ENCODE peak calls at places on chromosomes 11 and 22, in ten cellular contexts. One of them, this sample, is unnamed.

GRCh38 chr11:86596861-86597632 is 75.4 kb downstream of the ME3 start:
- DNase-seq in Calu3: no peak
- DNase-seq in dorsolateral prefrontal cortex: no peak
- DNase-seq in fibroblast of lung: no peak
- DNase-seq in mucosa of descending colon: no peak
- DNase-seq in bronchial epithelial cell: no peak
- DNase-seq in HFF-Myc: no peak
- DNase-seq in progenitor cell of endocrine pancreas: no peak
- DNase-seq in endothelial cell: no peak
- DNase-seq in B cell: no peak
- DNase-seq in this sample: no peak

GRCh38 chr11:99020324-99021225 is at the start of gene CNTN5:
- DNase-seq in mucosa of descending colon: peak; percentile 30
- DNase-seq in HFF-Myc: no peak
- DNase-seq in progenitor cell of endocrine pancreas: peak; percentile 49
- DNase-seq in bronchial epithelial cell: peak; percentile 7
- DNase-seq in dorsolateral prefrontal cortex: peak; percentile 69
- DNase-seq in Calu3: peak; percentile 31
- DNase-seq in endothelial cell: peak; percentile 58
- DNase-seq in fibroblast of lung: peak; percentile 42
- DNase-seq in B cell: no peak
- DNase-seq in this sample: peak; percentile 33

GRCh38 chr11:115157247-115157646 is 347.0 kb downstream of the CADM1 start:
- DNase-seq in progenitor cell of endocrine pancreas: no peak
- DNase-seq in B cell: no peak
- DNase-seq in endothelial cell: no peak
- DNase-seq in dorsolateral prefrontal cortex: no peak
- DNase-seq in Calu3: no peak
- DNase-seq in fibroblast of lung: no peak
- DNase-seq in bronchial epithelial cell: no peak
- DNase-seq in HFF-Myc: no peak
- DNase-seq in mucosa of descending colon: no peak
- DNase-seq in this sample: no peak

GRCh38 chr22:35777335-35777975 is 59.8 kb downstream of the APOL5 start:
- DNase-seq in bronchial epithelial cell: peak; percentile 85
- DNase-seq in fibroblast of lung: peak; percentile 78
- DNase-seq in Calu3: no peak
- DNase-seq in mucosa of descending colon: no peak
- DNase-seq in dorsolateral prefrontal cortex: no peak
- DNase-seq in HFF-Myc: peak; percentile 19
- DNase-seq in endothelial cell: no peak
- DNase-seq in progenitor cell of endocrine pancreas: no peak
- DNase-seq in B cell: no peak
- DNase-seq in this sample: no peak

GRCh38 chr22:19376971-19377370 is 54.6 kb downstream of the HIRA start:
- DNase-seq in bronchial epithelial cell: no peak
- DNase-seq in progenitor cell of endocrine pancreas: no peak
- DNase-seq in mucosa of descending colon: no peak
- DNase-seq in Calu3: no peak
- DNase-seq in B cell: no peak
- DNase-seq in fibroblast of lung: no peak
- DNase-seq in endothelial cell: no peak
- DNase-seq in dorsolateral prefrontal cortex: no peak
- DNase-seq in HFF-Myc: no peak
- DNase-seq in this sample: no peak

GRCh38 chr11:83924987-83925542 is 638.9 kb upstream of the CCDC90B start:
- DNase-seq in fibroblast of lung: no peak
- DNase-seq in HFF-Myc: no peak
- DNase-seq in progenitor cell of endocrine pancreas: no peak
- DNase-seq in dorsolateral prefrontal cortex: no peak
- DNase-seq in B cell: no peak
- DNase-seq in Calu3: no peak
- DNase-seq in endothelial cell: no peak
- DNase-seq in mucosa of descending colon: no peak
- DNase-seq in bronchial epithelial cell: no peak
- DNase-seq in this sample: no peak

GRCh38 chr11:12771875-12772274 is 97.7 kb downstream of the TEAD1 start:
- DNase-seq in Calu3: no peak
- DNase-seq in progenitor cell of endocrine pancreas: no peak
- DNase-seq in endothelial cell: no peak
- DNase-seq in fibroblast of lung: no peak
- DNase-seq in dorsolateral prefrontal cortex: no peak
- DNase-seq in B cell: no peak
- DNase-seq in mucosa of descending colon: no peak
- DNase-seq in HFF-Myc: no peak
- DNase-seq in bronchial epithelial cell: no peak
- DNase-seq in this sample: no peak

GRCh38 chr11:27075192-27075591 is 34.6 kb downstream of the BBOX1 start:
- DNase-seq in Calu3: no peak
- DNase-seq in mucosa of descending colon: no peak
- DNase-seq in B cell: no peak
- DNase-seq in dorsolateral prefrontal cortex: no peak
- DNase-seq in endothelial cell: no peak
- DNase-seq in fibroblast of lung: peak; percentile 83
- DNase-seq in progenitor cell of endocrine pancreas: no peak
- DNase-seq in HFF-Myc: no peak
- DNase-seq in bronchial epithelial cell: no peak
- DNase-seq in this sample: no peak

GRCh38 chr11:2257023-2257700 is 13.2 kb downstream of the ASCL2 start:
- DNase-seq in fibroblast of lung: no peak
- DNase-seq in progenitor cell of endocrine pancreas: no peak
- DNase-seq in B cell: no peak
- DNase-seq in Calu3: peak; percentile 43
- DNase-seq in mucosa of descending colon: peak; percentile 27
- DNase-seq in endothelial cell: no peak
- DNase-seq in bronchial epithelial cell: peak; percentile 61
- DNase-seq in HFF-Myc: no peak
- DNase-seq in dorsolateral prefrontal cortex: peak; percentile 32
- DNase-seq in this sample: no peak

GRCh38 chr11:2109541-2110019 is 29.6 kb downstream of the IGF2 start:
- DNase-seq in B cell: no peak
- DNase-seq in endothelial cell: peak; percentile 58
- DNase-seq in Calu3: no peak
- DNase-seq in mucosa of descending colon: peak; percentile 5
- DNase-seq in bronchial epithelial cell: no peak
- DNase-seq in HFF-Myc: no peak
- DNase-seq in fibroblast of lung: peak; percentile 19
- DNase-seq in dorsolateral prefrontal cortex: no peak
- DNase-seq in progenitor cell of endocrine pancreas: no peak
- DNase-seq in this sample: no peak

GRCh38 chr11:61037694-61038093 is 64.6 kb upstream of the CD5 start:
- DNase-seq in bronchial epithelial cell: peak; percentile 60
- DNase-seq in endothelial cell: no peak
- DNase-seq in mucosa of descending colon: no peak
- DNase-seq in HFF-Myc: no peak
- DNase-seq in dorsolateral prefrontal cortex: peak; percentile 52
- DNase-seq in B cell: no peak
- DNase-seq in Calu3: no peak
- DNase-seq in progenitor cell of endocrine pancreas: no peak
- DNase-seq in fibroblast of lung: no peak
- DNase-seq in this sample: no peak

GRCh38 chr22:21650823-21651520 is 8.9 kb downstream of the SDF2L1 start:
- DNase-seq in Calu3: no peak
- DNase-seq in dorsolateral prefrontal cortex: no peak
- DNase-seq in B cell: no peak
- DNase-seq in HFF-Myc: no peak
- DNase-seq in endothelial cell: no peak
- DNase-seq in bronchial epithelial cell: no peak
- DNase-seq in fibroblast of lung: no peak
- DNase-seq in mucosa of descending colon: no peak
- DNase-seq in progenitor cell of endocrine pancreas: no peak
- DNase-seq in this sample: no peak

GRCh38 chr11:69821511-69822040 is 2.4 kb upstream of the FGF3 start:
- DNase-seq in HFF-Myc: no peak
- DNase-seq in dorsolateral prefrontal cortex: no peak
- DNase-seq in endothelial cell: no peak
- DNase-seq in bronchial epithelial cell: no peak
- DNase-seq in Calu3: no peak
- DNase-seq in fibroblast of lung: no peak
- DNase-seq in progenitor cell of endocrine pancreas: no peak
- DNase-seq in B cell: no peak
- DNase-seq in mucosa of descending colon: no peak
- DNase-seq in this sample: no peak

GRCh38 chr11:33116535-33116934 is 44.7 kb downstream of the CSTF3 start:
- DNase-seq in dorsolateral prefrontal cortex: no peak
- DNase-seq in fibroblast of lung: no peak
- DNase-seq in endothelial cell: no peak
- DNase-seq in HFF-Myc: no peak
- DNase-seq in mucosa of descending colon: no peak
- DNase-seq in Calu3: peak; percentile 2
- DNase-seq in bronchial epithelial cell: peak; percentile 83
- DNase-seq in B cell: no peak
- DNase-seq in progenitor cell of endocrine pancreas: no peak
- DNase-seq in this sample: no peak
- TF ChIP-seq CTCF in dorsolateral prefrontal cortex: no peak
- TF ChIP-seq CTCF in fibroblast of lung: no peak
- TF ChIP-seq CTCF in endothelial cell: no peak
- TF ChIP-seq CTCF in HFF-Myc: no peak
- TF ChIP-seq CTCF in mucosa of descending colon: no peak
- TF ChIP-seq CTCF in Calu3: no peak
- TF ChIP-seq CTCF in bronchial epithelial cell: no peak
- TF ChIP-seq CTCF in B cell: no peak
- TF ChIP-seq CTCF in progenitor cell of endocrine pancreas: no peak
- TF ChIP-seq CTCF in this sample: no peak

DNA sequence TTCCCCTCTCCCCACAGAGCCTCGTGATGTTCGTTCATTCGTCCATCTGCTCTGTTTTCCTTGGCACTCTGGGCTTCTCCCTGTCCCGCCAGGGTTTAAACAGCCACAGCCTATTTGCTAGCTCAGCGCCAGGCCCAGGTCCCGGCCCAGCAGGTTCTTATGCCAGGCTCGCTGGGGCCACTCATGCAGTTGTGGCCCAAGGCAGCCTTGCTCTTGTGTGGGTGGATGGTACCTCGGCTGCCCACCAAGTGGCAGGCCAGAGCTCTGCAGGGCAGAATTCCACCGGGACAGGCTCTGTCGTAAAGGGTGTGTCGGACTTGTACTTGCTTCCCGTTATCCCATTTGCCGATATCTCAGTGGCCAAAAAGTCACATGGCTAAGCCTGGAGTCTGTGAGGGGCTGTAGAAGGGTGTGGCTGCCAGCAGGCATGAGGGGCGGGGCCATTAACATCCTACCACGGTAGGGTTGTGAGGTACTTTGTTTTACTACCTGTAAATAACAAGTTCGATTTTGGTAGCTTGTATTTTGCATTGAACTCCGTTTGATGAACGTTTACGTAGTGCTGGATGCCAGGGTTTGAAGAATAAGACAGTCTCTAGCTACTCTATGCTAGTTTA is 7.9 kb downstream of the FAM118A start:
- DNase-seq in endothelial cell: peak; percentile 31
- DNase-seq in progenitor cell of endocrine pancreas: no peak
- DNase-seq in mucosa of descending colon: peak; percentile 72
- DNase-seq in bronchial epithelial cell: peak; percentile 46
- DNase-seq in B cell: peak; percentile 27
- DNase-seq in Calu3: peak; percentile 45
- DNase-seq in HFF-Myc: no peak
- DNase-seq in fibroblast of lung: peak; percentile 60
- DNase-seq in dorsolateral prefrontal cortex: peak; percentile 55
- DNase-seq in this sample: peak; percentile 37
- TF ChIP-seq CTCF in endothelial cell: no peak
- TF ChIP-seq CTCF in progenitor cell of endocrine pancreas: no peak
- TF ChIP-seq CTCF in mucosa of descending colon: no peak
- TF ChIP-seq CTCF in bronchial epithelial cell: peak; percentile 51
- TF ChIP-seq CTCF in B cell: no peak
- TF ChIP-seq CTCF in Calu3: peak; percentile 20
- TF ChIP-seq CTCF in HFF-Myc: peak; percentile 27
- TF ChIP-seq CTCF in fibroblast of lung: peak; percentile 20
- TF ChIP-seq CTCF in dorsolateral prefrontal cortex: peak; percentile 17
- TF ChIP-seq CTCF in this sample: no peak

GRCh38 chr11:44564198-44564597 is 1.3 kb upstream of the CD82 start:
- DNase-seq in HFF-Myc: no peak
- DNase-seq in B cell: peak; percentile 16
- DNase-seq in dorsolateral prefrontal cortex: no peak
- DNase-seq in bronchial epithelial cell: peak; percentile 64
- DNase-seq in progenitor cell of endocrine pancreas: no peak
- DNase-seq in mucosa of descending colon: peak; percentile 72
- DNase-seq in Calu3: no peak
- DNase-seq in endothelial cell: no peak
- DNase-seq in fibroblast of lung: no peak
- DNase-seq in this sample: peak; percentile 14

GRCh38 chr11:44566559-44566949 is 1.1 kb downstream of the CD82 start:
- DNase-seq in mucosa of descending colon: no peak
- DNase-seq in endothelial cell: no peak
- DNase-seq in progenitor cell of endocrine pancreas: no peak
- DNase-seq in bronchial epithelial cell: no peak
- DNase-seq in Calu3: no peak
- DNase-seq in HFF-Myc: no peak
- DNase-seq in fibroblast of lung: no peak
- DNase-seq in B cell: no peak
- DNase-seq in dorsolateral prefrontal cortex: no peak
- DNase-seq in this sample: peak; percentile 22

GRCh38 chr11:44565746-44566558 is 489 bp downstream of the CD82 start:
- DNase-seq in bronchial epithelial cell: no peak
- DNase-seq in HFF-Myc: no peak
- DNase-seq in fibroblast of lung: no peak
- DNase-seq in B cell: peak; percentile 19
- DNase-seq in mucosa of descending colon: no peak
- DNase-seq in Calu3: no peak
- DNase-seq in progenitor cell of endocrine pancreas: no peak
- DNase-seq in endothelial cell: no peak
- DNase-seq in dorsolateral prefrontal cortex: no peak
- DNase-seq in this sample: peak; percentile 26

GRCh38 chr11:44564653-44565007 is 833 bp upstream of the CD82 start:
- DNase-seq in B cell: no peak
- DNase-seq in progenitor cell of endocrine pancreas: no peak
- DNase-seq in fibroblast of lung: peak; percentile 84
- DNase-seq in bronchial epithelial cell: peak; percentile 96
- DNase-seq in endothelial cell: no peak
- DNase-seq in dorsolateral prefrontal cortex: peak; percentile 64
- DNase-seq in Calu3: peak; percentile 51
- DNase-seq in HFF-Myc: no peak
- DNase-seq in mucosa of descending colon: peak; percentile 76
- DNase-seq in this sample: no peak

GRCh38 chr11:44565008-44565745 is at the start of gene CD82:
- DNase-seq in dorsolateral prefrontal cortex: peak; percentile 100
- DNase-seq in HFF-Myc: peak; percentile 81
- DNase-seq in mucosa of descending colon: peak; percentile 100
- DNase-seq in Calu3: peak; percentile 100
- DNase-seq in B cell: peak; percentile 98
- DNase-seq in progenitor cell of endocrine pancreas: peak; percentile 100
- DNase-seq in endothelial cell: peak; percentile 100
- DNase-seq in fibroblast of lung: peak; percentile 97
- DNase-seq in bronchial epithelial cell: peak; percentile 90
- DNase-seq in this sample: peak; percentile 99
- TF ChIP-seq CTCF in dorsolateral prefrontal cortex: peak; percentile 42
- TF ChIP-seq CTCF in HFF-Myc: no peak
- TF ChIP-seq CTCF in mucosa of descending colon: peak; percentile 25
- TF ChIP-seq CTCF in Calu3: no peak
- TF ChIP-seq CTCF in B cell: peak; percentile 47
- TF ChIP-seq CTCF in progenitor cell of endocrine pancreas: peak; percentile 48
- TF ChIP-seq CTCF in endothelial cell: peak; percentile 30
- TF ChIP-seq CTCF in fibroblast of lung: peak; percentile 14
- TF ChIP-seq CTCF in bronchial epithelial cell: peak; percentile 42
- TF ChIP-seq CTCF in this sample: peak; percentile 30

DNA sequence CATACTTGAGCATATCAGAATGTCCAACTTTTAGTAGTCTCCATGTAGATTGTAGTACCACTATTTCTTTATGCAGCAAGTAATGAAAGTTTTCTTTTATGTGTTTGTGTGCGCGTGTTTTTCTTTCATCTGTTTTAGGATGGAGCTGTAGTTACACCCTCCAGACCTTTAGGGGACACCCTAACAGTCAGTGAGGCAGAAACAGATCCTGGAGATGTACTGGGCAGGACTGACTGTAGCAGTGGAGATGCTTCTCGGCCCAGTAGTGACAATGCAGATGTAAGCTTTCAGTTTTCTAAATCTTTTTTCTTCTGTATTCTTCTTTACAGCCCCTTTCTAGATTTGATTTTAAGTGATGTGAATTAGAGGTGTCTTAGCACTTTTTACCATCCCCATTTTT is 79.9 kb upstream of the GRIK4 start:
- DNase-seq in mucosa of descending colon: no peak
- DNase-seq in B cell: no peak
- DNase-seq in progenitor cell of endocrine pancreas: no peak
- DNase-seq in dorsolateral prefrontal cortex: no peak
- DNase-seq in HFF-Myc: peak; percentile 40
- DNase-seq in bronchial epithelial cell: peak; percentile 31
- DNase-seq in fibroblast of lung: peak; percentile 69
- DNase-seq in Calu3: no peak
- DNase-seq in endothelial cell: peak; percentile 5
- DNase-seq in this sample: peak; percentile 12
- TF ChIP-seq CTCF in mucosa of descending colon: no peak
- TF ChIP-seq CTCF in B cell: no peak
- TF ChIP-seq CTCF in progenitor cell of endocrine pancreas: no peak
- TF ChIP-seq CTCF in dorsolateral prefrontal cortex: no peak
- TF ChIP-seq CTCF in HFF-Myc: peak; percentile 41
- TF ChIP-seq CTCF in bronchial epithelial cell: peak; percentile 34
- TF ChIP-seq CTCF in fibroblast of lung: peak; percentile 44
- TF ChIP-seq CTCF in Calu3: no peak
- TF ChIP-seq CTCF in endothelial cell: no peak
- TF ChIP-seq CTCF in this sample: peak; percentile 41

This sample was measured in activated CD8-positive, alpha-beta T cell treated with anti-CD3 and anti-CD28 coated beads for 36 hours.